ENCODE peak calls at places on chromosomes 16 and 17, in four cellular contexts. One of them, this sample, is unnamed.

GRCh38 chr16:76819517-76819916 is 371.5 kb upstream of the MON1B start:
- DNase-seq in mucosa of descending colon: no peak
- DNase-seq in heart right ventricle: no peak
- DNase-seq in kidney epithelial cell: no peak
- DNase-seq in this sample: no peak

GRCh38 chr16:57644383-57645014 is 16.1 kb downstream of the ADGRG1 start:
- DNase-seq in mucosa of descending colon: no peak
- DNase-seq in heart right ventricle: no peak
- DNase-seq in kidney epithelial cell: no peak
- DNase-seq in this sample: no peak

GRCh38 chr17:59712856-59713255 is 5.4 kb downstream of the VMP1 start:
- DNase-seq in mucosa of descending colon: no peak
- DNase-seq in heart right ventricle: no peak
- DNase-seq in kidney epithelial cell: no peak
- DNase-seq in this sample: no peak

GRCh38 chr17:7019839-7020519 is 2.9 kb upstream of the BCL6B start:
- DNase-seq in mucosa of descending colon: peak; percentile 71
- DNase-seq in heart right ventricle: peak; percentile 51
- DNase-seq in kidney epithelial cell: no peak
- DNase-seq in this sample: no peak

GRCh38 chr16:16991711-16992110 is 479.0 kb downstream of the XYLT1 start:
- DNase-seq in mucosa of descending colon: no peak
- DNase-seq in heart right ventricle: no peak
- DNase-seq in kidney epithelial cell: no peak
- DNase-seq in this sample: no peak

GRCh38 chr17:49461580-49461979 is 33.5 kb upstream of the NGFR start:
- DNase-seq in mucosa of descending colon: no peak
- DNase-seq in heart right ventricle: no peak
- DNase-seq in kidney epithelial cell: no peak
- DNase-seq in this sample: no peak

GRCh38 chr17:59074494-59074893 is 32.2 kb downstream of the TRIM37 start:
- DNase-seq in mucosa of descending colon: no peak
- DNase-seq in heart right ventricle: no peak
- DNase-seq in kidney epithelial cell: no peak
- DNase-seq in this sample: no peak

GRCh38 chr16:85047867-85048455 is 20.4 kb downstream of the KIAA0513 start:
- DNase-seq in mucosa of descending colon: peak; percentile 81
- DNase-seq in heart right ventricle: no peak
- DNase-seq in kidney epithelial cell: no peak
- DNase-seq in this sample: no peak

GRCh38 chr16:27445502-27446175 is 43.7 kb downstream of the IL21R start:
- DNase-seq in mucosa of descending colon: no peak
- DNase-seq in heart right ventricle: no peak
- DNase-seq in kidney epithelial cell: no peak
- DNase-seq in this sample: no peak

GRCh38 chr16:11587643-11588247 is 1.0 kb upstream of the LITAF start:
- DNase-seq in mucosa of descending colon: peak; percentile 26
- DNase-seq in heart right ventricle: no peak
- DNase-seq in kidney epithelial cell: no peak
- DNase-seq in this sample: no peak

GRCh38 chr16:12081048-12081404 is 104.5 kb downstream of the SNX29 start:
- DNase-seq in mucosa of descending colon: peak; percentile 12
- DNase-seq in heart right ventricle: no peak
- DNase-seq in kidney epithelial cell: no peak
- DNase-seq in this sample: no peak

GRCh38 chr16:75376475-75376907 is 56.8 kb downstream of the CFDP1 start:
- DNase-seq in mucosa of descending colon: no peak
- DNase-seq in heart right ventricle: no peak
- DNase-seq in kidney epithelial cell: no peak
- DNase-seq in this sample: no peak

This sample was measured in naive thymus-derived CD8-positive, alpha-beta T cell.